ENCODE peak calls at places on chromosomes 11 and 22, in six cellular contexts. C is NB4, F is tibial nerve, M is HCT116, U is thyroid gland, W is ovary. Z is an unnamed sample.
A peak's percentile ranks its signal among the peaks of the same experiment; 100 is the strongest.

GRCh38 chr22:18091478-18091877 is 13.7 kb downstream of the PEX26 start:
- DNase-seq in F (no peak), W (no peak), M (no peak), C (no peak), U (no peak), Z (no peak)

GRCh38 chr22:20130319-20130718 is 1.3 kb upstream of the ZDHHC8 start:
- DNase-seq in F (no peak), W (no peak), U (no peak), C (no peak), M (no peak), Z (no peak)

GRCh38 chr11:26930518-26931247 is 63.2 kb upstream of the FIBIN start:
- DNase-seq in F (no peak), M (no peak), W (no peak), U (no peak), C (no peak), Z (no peak)

GRCh38 chr11:134032501-134033091 is 36.3 kb upstream of the JAM3 start:
- DNase-seq in F (no peak), U (no peak), M (no peak), C (peak; percentile 36), W (peak; percentile 55), Z (no peak)

GRCh38 chr22:21958360-21959273 is 6.0 kb upstream of the PPM1F start:
- DNase-seq in F (no peak), M (no peak), C (no peak), W (no peak), U (no peak), Z (no peak)

GRCh38 chr11:43983221-43983795 is 40.9 kb downstream of the C11orf96 start:
- DNase-seq in W (no peak), M (no peak), C (no peak), U (no peak), F (no peak), Z (peak; percentile 3)

GRCh38 chr11:65468874-65469333 is 29.9 kb upstream of the MALAT1 start:
- DNase-seq in U (peak; percentile 88), C (peak; percentile 78), M (peak; percentile 81), W (peak; percentile 58), F (no peak), Z (no peak)

GRCh38 chr22:29925402-29925801 is 42.4 kb downstream of the MTMR3 start:
- DNase-seq in M (no peak), C (no peak), U (no peak), W (no peak), F (no peak), Z (no peak)

GRCh38 chr22:25509391-25509791 is 55.1 kb upstream of the GRK3 start:
- DNase-seq in F (no peak), W (no peak), U (peak; percentile 46), C (no peak), M (no peak), Z (no peak)

GRCh38 chr22:29702025-29702930 is 17.5 kb upstream of the CABP7 start:
- DNase-seq in U (no peak), F (no peak), M (no peak), C (no peak), W (no peak), Z (no peak)

GRCh38 chr11:63641727-63642126 is 27.5 kb upstream of the PLAAT3 start:
- DNase-seq in C (no peak), W (no peak), F (no peak), M (no peak), U (no peak), Z (no peak)

GRCh38 chr22:27370281-27370680 is 431.3 kb downstream of the MN1 start:
- DNase-seq in U (no peak), F (no peak), W (no peak), C (peak; percentile 80), M (no peak), Z (no peak)

GRCh38 chr22:20205964-20206708 is 55.3 kb upstream of the CCDC188 start:
- DNase-seq in U (peak; percentile 79), C (peak; percentile 83), F (no peak), M (peak; percentile 75), W (peak; percentile 74), Z (peak; percentile 91)

GRCh38 chr11:128731041-128731663 is 37.3 kb downstream of the FLI1 start:
- DNase-seq in M (no peak), C (no peak), U (no peak), W (no peak), F (no peak), Z (no peak)

GRCh38 chr22:37075046-37075445 is 23.5 kb downstream of the KCTD17 start:
- DNase-seq in W (no peak), M (no peak), F (no peak), C (no peak), U (no peak), Z (no peak)

GRCh38 chr11:95429376-95429907 is 198.4 kb upstream of the SESN3 start:
- DNase-seq in F (no peak), W (no peak), U (no peak), C (no peak), M (no peak), Z (no peak)

GRCh38 chr22:28442951-28443876 is 236.4 kb downstream of the TTC28 start:
- DNase-seq in F (peak; percentile 50), U (peak; percentile 72), W (peak; percentile 60), M (no peak), C (peak; percentile 39), Z (peak; percentile 70)

GRCh38 chr22:27978875-27979274 is 59.8 kb upstream of the PITPNB start:
- DNase-seq in C (no peak), W (no peak), M (no peak), U (no peak), F (no peak), Z (no peak)

GRCh38 chr11:75344186-75344585 is 7.3 kb downstream of the ARRB1 start:
- DNase-seq in C (no peak), W (peak; percentile 32), F (no peak), U (no peak), M (no peak), Z (no peak)

GRCh38 chr11:72954860-72955259 is 140.6 kb downstream of the ATG16L2 start:
- DNase-seq in W (no peak), M (no peak), U (peak; percentile 16), F (no peak), C (no peak), Z (no peak)

GRCh38 chr11:83425137-83425466 is 138.9 kb upstream of the CCDC90B start:
- DNase-seq in F (no peak), C (no peak), W (no peak), M (no peak), U (no peak), Z (no peak)

DNA sequence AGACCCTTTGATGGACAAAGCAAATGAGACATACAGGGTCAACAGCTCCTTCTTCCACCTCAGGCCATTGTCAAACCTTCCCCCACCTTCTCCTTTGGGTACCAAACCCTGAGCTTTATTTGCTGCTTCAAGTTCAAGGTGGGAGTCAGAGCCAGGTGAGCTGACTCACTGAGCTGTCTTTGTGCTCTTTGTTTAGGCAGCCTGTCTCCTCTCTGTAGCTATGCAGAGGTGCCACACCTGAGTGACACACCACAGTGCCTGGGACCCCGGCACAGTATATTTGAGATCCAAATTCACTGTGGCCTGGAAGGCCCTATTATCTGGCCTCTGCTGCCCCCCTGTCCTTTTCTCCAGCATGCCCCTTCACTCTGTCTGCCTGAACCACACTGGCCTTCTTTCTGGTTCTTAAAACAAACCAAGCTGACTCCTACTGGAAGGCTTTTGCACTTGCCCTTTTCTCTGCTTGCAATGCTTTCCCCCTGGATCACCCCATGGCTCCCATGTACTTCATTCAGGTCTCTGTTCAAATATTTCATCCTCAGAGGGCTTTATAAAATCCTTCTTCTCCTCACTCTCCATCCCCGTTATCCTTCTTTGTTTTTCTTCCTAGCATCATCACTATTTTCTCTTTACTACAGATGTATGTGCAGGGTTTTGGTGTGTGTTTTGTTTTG is 16.1 kb downstream of the LMO2 start:
- DNase-seq in W (no peak), F (no peak), C (no peak), U (no peak), M (no peak), Z (no peak)
- TF ChIP-seq POLR2A in W (no peak), F (no peak), C (no peak), U (no peak), M (no peak), Z (no peak)

GRCh38 chr11:116835791-116836647 is 1.4 kb downstream of the APOA1 start:
- DNase-seq in F (peak; percentile 53), M (peak; percentile 88), W (peak; percentile 99), U (peak; percentile 100), C (peak; percentile 99), Z (peak; percentile 61)
- TF ChIP-seq CTCF in F (peak; percentile 76), M (peak; percentile 85), W (peak; percentile 53), U (peak; percentile 70), C (peak; percentile 84), Z (no peak)

DNA sequence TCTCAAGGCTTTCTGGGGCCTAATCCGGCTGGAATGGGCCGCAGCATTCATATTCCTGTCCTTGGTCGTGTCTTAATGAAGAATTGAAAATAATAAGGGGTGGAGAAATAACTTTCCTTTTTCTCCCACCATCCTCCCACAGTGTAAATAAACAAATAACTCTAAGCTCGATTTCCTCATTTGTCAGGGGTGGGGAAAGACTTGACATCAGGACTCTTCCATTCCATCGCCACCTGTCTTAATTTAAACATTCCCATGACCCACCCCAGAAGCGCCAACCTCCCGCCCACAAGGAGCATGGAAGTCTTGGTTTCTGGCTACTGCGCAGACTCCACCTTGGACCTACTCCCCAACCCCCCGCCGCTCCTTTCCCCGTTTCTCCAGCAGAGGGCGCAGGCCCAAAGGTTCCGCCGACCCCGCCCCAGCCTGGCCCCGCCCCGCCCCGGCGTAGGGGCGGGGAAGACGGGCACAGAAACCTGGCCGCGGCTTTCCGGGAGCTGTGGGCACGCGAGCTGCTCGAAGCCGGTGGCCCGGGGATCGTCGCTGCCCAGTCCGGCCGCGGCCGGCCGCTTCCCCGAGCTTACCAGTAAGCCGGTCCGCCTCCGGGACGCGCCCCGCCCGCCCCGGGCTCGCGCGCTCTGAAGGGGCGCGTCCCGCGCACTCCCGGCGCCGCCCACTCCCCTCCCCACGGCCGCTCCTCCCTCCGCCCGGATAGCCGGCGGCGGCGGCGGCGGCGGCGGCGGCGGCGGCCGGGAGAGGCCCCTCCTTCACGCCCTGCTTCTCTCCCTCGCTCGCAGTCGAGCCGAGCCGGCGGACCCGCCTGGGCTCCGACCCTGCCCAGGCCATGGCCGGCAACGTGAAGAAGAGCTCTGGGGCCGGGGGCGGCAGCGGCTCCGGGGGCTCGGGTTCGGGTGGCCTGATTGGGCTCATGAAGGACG is at the start of gene CBL:
- DNase-seq in U (peak; percentile 92), F (peak; percentile 93), W (peak; percentile 98), M (peak; percentile 78), C (peak; percentile 90), Z (peak; percentile 99)
- TF ChIP-seq POLR2A in U (peak; percentile 63), F (peak; percentile 17), W (peak; percentile 49), M (peak; percentile 21), C (peak; percentile 71), Z (no peak)

GRCh38 chr22:49701380-49702067 is 126.1 kb downstream of the BRD1 start:
- DNase-seq in W (no peak), U (no peak), F (no peak), C (peak; percentile 37), M (no peak), Z (no peak)

GRCh38 chr22:49699928-49700498 is 127.7 kb downstream of the BRD1 start:
- DNase-seq in U (no peak), W (no peak), M (no peak), F (no peak), C (no peak), Z (peak; percentile 57)

GRCh38 chr22:49703391-49703926 is 124.2 kb downstream of the BRD1 start:
- DNase-seq in U (no peak), F (peak; percentile 4), C (no peak), M (no peak), W (no peak), Z (peak; percentile 50)

GRCh38 chr22:49703990-49704344 is 123.7 kb downstream of the BRD1 start:
- DNase-seq in M (no peak), U (no peak), F (no peak), W (no peak), C (no peak), Z (peak; percentile 62)

DNA sequence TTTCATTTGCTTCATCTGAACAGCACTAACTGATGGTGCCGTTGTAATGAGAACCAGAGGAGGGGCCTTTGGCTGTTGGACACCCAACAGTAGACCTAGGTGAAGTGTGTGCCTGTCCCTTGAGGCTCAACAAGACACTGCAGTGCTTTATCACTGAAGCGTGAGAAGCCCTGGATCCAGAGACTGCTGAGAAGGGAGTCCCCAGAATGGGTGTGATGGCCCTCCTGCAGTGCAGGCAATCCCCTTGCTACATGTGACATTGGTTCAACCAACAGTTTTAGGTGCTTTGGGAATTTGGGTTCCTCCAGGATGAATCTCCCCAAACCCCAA is 125.6 kb downstream of the BRD1 start:
- DNase-seq in C (no peak), F (no peak), M (no peak), U (no peak), W (no peak), Z (peak; percentile 28)
- TF ChIP-seq CTCF in C (no peak), F (no peak), M (no peak), U (no peak), W (no peak), Z (no peak)